ENCODE peak calls at places on chromosomes 3 and 15, in five cellular contexts. R is Daoy, E is left cardiac atrium, K is psoas muscle, S is NCI-H748 treated with DMSO at 0.1 percent for 48 hours. H is an unnamed sample.

GRCh38 chr3:42509111-42509510 is 6.7 kb downstream of the VIPR1 start:
- DNase-seq in E (no peak), K (no peak), S (no peak), R (no peak), H (peak)

GRCh38 chr15:26235864-26236263 is 372.7 kb upstream of the ATP10A start:
- DNase-seq in S (no peak), K (no peak), R (no peak), E (no peak), H (no peak)

GRCh38 chr15:65434201-65434600 is 11.5 kb upstream of the IGDCC4 start:
- DNase-seq in E (no peak), S (no peak), K (no peak), R (no peak), H (no peak)

GRCh38 chr3:14329116-14329830 is 73.1 kb upstream of the SLC6A6 start:
- DNase-seq in E (no peak), S (peak), K (no peak), R (peak), H (peak)

GRCh38 chr3:146308222-146308621 is 57.3 kb upstream of the PLSCR4 start:
- DNase-seq in E (no peak), R (peak), S (no peak), K (no peak), H (no peak)

GRCh38 chr3:63807901-63808589 is 11.1 kb upstream of the C3orf49 start:
- DNase-seq in S (no peak), K (no peak), E (no peak), R (no peak), H (no peak)

GRCh38 chr15:48029656-48030055 is 91.1 kb upstream of the SLC24A5 start:
- DNase-seq in S (no peak), E (no peak), R (no peak), K (no peak), H (no peak)

GRCh38 chr15:75232826-75233503 is 25.2 kb upstream of the GOLGA6C start:
- DNase-seq in K (peak), R (no peak), E (no peak), S (no peak), H (peak)

GRCh38 chr3:174424656-174425055 is 434.5 kb upstream of the NAALADL2 start:
- DNase-seq in K (no peak), R (no peak), E (no peak), S (no peak), H (no peak)

GRCh38 chr3:61158676-61159075 is 92.6 kb downstream of the FHIT start:
- DNase-seq in S (peak), K (no peak), E (no peak), R (no peak), H (no peak)

H was measured in tibial artery.